ENCODE peak calls at places on chromosomes 5 and 9, in seven cellular contexts. B, O, A, I, T, X and Y are unnamed samples.

GRCh38 chr9:5587024-5587423 is 41.9 kb upstream of the RIC1 start:
- DNase-seq in A (no peak), O (no peak), I (no peak), T (no peak), X (no peak), B (no peak), Y (no peak)

GRCh38 chr9:73719660-73720059 is 568.0 kb downstream of the ANXA1 start:
- DNase-seq in B (no peak), A (no peak), T (no peak), I (no peak), O (no peak), X (no peak), Y (no peak)

GRCh38 chr9:96417610-96418073 is 528 bp downstream of the ZNF367 start:
- DNase-seq in I (no peak), X (peak; percentile 8), O (no peak), T (no peak), A (peak; percentile 92), B (no peak), Y (no peak)

GRCh38 chr5:110361501-110361900 is 365.0 kb downstream of the TMEM232 start:
- DNase-seq in X (no peak), I (no peak), O (no peak), B (no peak), T (no peak), A (no peak), Y (no peak)

GRCh38 chr5:145245354-145245753 is 589.8 kb downstream of the PRELID2 start:
- DNase-seq in I (no peak), X (no peak), O (no peak), A (no peak), B (no peak), T (peak; percentile 42), Y (no peak)

GRCh38 chr9:19965336-19965735 is 176.5 kb upstream of the SLC24A2 start:
- DNase-seq in B (no peak), A (no peak), T (no peak), O (no peak), X (no peak), I (no peak), Y (no peak)

GRCh38 chr5:80825780-80826460 is 134.2 kb upstream of the RASGRF2 start:
- DNase-seq in O (peak; percentile 12), T (no peak), X (no peak), A (no peak), B (no peak), I (no peak), Y (no peak)

GRCh38 chr9:22084336-22085035 is 75.4 kb upstream of the CDKN2B start:
- DNase-seq in O (no peak), A (no peak), B (no peak), X (no peak), I (no peak), T (no peak), Y (no peak)

GRCh38 chr5:149177911-149178565 is 36.7 kb downstream of the ABLIM3 start:
- DNase-seq in I (no peak), O (no peak), A (no peak), T (peak; percentile 47), X (no peak), B (no peak), Y (no peak)

GRCh38 chr9:16358751-16359150 is 511.7 kb downstream of the BNC2 start:
- DNase-seq in O (no peak), A (no peak), I (no peak), B (no peak), X (no peak), T (no peak), Y (no peak)

GRCh38 chr5:83096660-83097334 is 19.4 kb downstream of the XRCC4 start:
- DNase-seq in B (no peak), A (no peak), X (no peak), O (no peak), T (no peak), I (no peak), Y (no peak)

GRCh38 chr5:60677831-60678664 is 21.9 kb downstream of the DEPDC1B start:
- DNase-seq in A (no peak), X (no peak), O (no peak), I (no peak), T (peak; percentile 79), B (no peak), Y (no peak)

GRCh38 chr5:135553688-135554462 is 18.1 kb upstream of the NEUROG1 start:
- DNase-seq in B (no peak), X (no peak), A (peak; percentile 42), O (no peak), T (peak; percentile 78), I (no peak), Y (no peak)
- H3K36me3 ChIP-seq in B (no peaks in the 10 kb centered on the region), X (no peaks in the 10 kb centered on the region), A (no peaks in the 10 kb centered on the region), O (no peaks in the 10 kb centered on the region), T (no peaks in the 10 kb centered on the region), I (no peaks in the 10 kb centered on the region), Y (no peaks in the 10 kb centered on the region)

DNA sequence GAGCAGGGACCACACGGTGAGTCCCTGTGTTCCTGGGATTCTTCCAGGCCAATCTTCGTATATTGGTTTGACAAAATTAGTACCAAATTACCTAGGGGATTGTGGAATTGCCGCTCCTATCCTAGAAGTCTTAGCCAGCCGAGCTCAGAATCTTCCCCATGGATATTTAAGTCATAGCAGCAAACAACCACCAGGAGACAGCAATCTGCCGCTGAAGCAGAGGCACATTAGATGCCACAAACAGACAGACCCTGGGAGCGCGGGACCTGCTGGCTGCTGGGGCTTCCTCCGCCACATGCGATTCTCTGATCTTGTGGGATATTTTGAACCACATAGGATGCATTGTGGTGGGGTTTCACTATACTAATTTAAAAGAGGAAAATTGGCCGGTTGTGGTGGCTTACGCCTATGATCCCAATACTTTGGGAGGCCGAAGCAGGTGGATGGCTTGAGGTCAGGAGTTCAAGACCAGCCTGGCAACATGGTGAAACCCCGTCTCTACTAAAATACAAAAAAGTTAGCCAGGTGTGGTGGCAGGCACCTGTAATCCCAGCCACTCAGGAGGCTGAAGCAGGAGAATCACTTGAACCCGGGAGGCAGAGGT is 31.7 kb upstream of the ZBTB43 start:
- DNase-seq in B (no peak), O (no peak), T (peak; percentile 87), I (no peak), X (no peak), A (no peak), Y (no peak)
- TF ChIP-seq CTCF in B (peak; percentile 73), O (no peak), T (peak; percentile 69), I (peak; percentile 37), X (peak; percentile 36), A (peak; percentile 14), Y (peak; percentile 52)

GRCh38 chr9:12956805-12957204 is 182.0 kb downstream of the LURAP1L start:
- DNase-seq in X (no peak), B (no peak), T (no peak), O (no peak), I (no peak), A (no peak), Y (no peak)

GRCh38 chr9:12955510-12956163 is 180.8 kb downstream of the LURAP1L start:
- DNase-seq in O (no peak), A (no peak), I (no peak), T (peak; percentile 5), X (no peak), B (no peak), Y (no peak)

GRCh38 chr9:12958708-12959107 is 183.9 kb downstream of the LURAP1L start:
- DNase-seq in X (no peak), A (no peak), B (no peak), T (no peak), O (no peak), I (no peak), Y (no peak)

GRCh38 chr9:12956261-12956660 is 181.4 kb downstream of the LURAP1L start:
- DNase-seq in X (no peak), B (no peak), T (no peak), O (no peak), I (no peak), A (no peak), Y (no peak)

GRCh38 chr9:12958279-12958678 is 183.5 kb downstream of the LURAP1L start:
- DNase-seq in B (no peak), A (no peak), I (no peak), T (peak; percentile 40), O (no peak), X (no peak), Y (no peak)
- H3K4me3 ChIP-seq in B (no peak overlapping the region), A (no peak overlapping the region), I (no peak overlapping the region), T (no peak overlapping the region), O (no peak overlapping the region), X (no peak overlapping the region), Y (no peak overlapping the region)

DNA sequence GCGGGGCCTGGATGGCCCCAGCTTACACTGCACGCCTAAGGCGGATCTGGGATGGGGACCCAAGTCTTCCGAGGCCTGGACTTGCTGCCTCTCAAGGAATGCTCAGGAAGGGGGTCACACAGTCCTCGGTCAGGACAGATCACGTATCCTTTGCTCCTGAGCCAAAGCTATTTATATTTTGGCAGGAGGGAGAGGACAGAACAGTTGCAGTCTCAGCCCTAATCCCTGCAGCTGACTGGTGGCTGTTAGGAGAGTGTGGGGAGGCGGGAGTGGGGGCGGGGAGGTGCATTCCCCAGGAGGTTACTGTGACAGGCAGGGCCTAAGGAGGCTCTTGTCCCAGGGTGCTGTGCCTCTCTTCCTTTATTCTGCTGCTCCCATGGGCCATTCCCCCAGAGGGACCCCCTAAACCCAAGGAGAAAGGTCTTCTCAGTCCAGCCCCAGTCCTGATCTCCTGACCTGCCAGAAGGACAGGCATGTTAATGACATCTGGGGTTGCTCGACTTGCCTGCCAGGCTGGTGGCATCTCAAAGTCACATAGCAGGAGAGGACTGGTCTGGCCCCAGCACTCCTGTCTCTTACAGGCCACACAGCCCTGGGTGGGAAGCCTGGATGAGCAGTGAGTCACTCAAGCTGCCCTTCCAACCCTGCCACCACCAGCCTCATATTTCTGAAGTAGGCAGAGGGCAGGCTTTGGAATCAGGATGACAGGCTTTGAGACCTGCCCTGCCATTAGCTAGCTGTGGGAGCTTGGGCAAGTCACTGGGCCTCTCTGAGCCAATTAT is 51.9 kb downstream of the COL27A1 start:
- DNase-seq in T (no peak), A (peak; percentile 58), O (no peak), B (no peak), X (no peak), I (peak; percentile 81), Y (no peak)
- H3K36me3 ChIP-seq in T (no peaks in the 10 kb centered on the region), A (no peaks in the 10 kb centered on the region), O (no peaks in the 10 kb centered on the region), B (no peaks in the 10 kb centered on the region), X (no peaks in the 10 kb centered on the region), I (no peaks in the 10 kb centered on the region), Y (peaks cover 15% of the 10 kb centered on the region)

DNA sequence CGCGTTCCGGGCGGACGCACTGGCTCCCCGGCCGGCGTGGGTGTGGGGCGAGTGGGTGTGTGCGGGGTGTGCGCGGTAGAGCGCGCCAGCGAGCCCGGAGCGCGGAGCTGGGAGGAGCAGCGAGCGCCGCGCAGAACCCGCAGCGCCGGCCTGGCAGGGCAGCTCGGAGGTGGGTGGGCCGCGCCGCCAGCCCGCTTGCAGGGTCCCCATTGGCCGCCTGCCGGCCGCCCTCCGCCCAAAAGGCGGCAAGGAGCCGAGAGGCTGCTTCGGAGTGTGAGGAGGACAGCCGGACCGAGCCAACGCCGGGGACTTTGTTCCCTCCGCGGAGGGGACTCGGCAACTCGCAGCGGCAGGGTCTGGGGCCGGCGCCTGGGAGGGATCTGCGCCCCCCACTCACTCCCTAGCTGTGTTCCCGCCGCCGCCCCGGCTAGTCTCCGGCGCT is at the start of gene DAPK1:
- DNase-seq in O (peak; percentile 75), A (peak; percentile 88), B (no peak), I (peak; percentile 62), T (peak; percentile 87), X (no peak), Y (no peak)
- TF ChIP-seq CTCF in O (no peak), A (no peak), B (no peak), I (no peak), T (peak; percentile 34), X (no peak), Y (no peak)

GRCh38 chr5:5271606-5272321 is 131.6 kb downstream of the ADAMTS16 start:
- DNase-seq in T (no peak), A (no peak), O (no peak), X (no peak), I (no peak), B (no peak), Y (no peak)
- H3K4me3 ChIP-seq in T (no peak overlapping the region), A (no peak overlapping the region), O (no peak overlapping the region), X (no peak overlapping the region), I (peak overlapping the region; percentile 25), B (peak overlapping the region; percentile 11), Y (peak overlapping the region; percentile 60)